ENCODE peak calls at places on chromosomes 12 and 14, in ten cellular contexts. B, P, H, O, T, U, F, G, I and W are unnamed samples.

GRCh38 chr14:57732886-57733285 is 133.0 kb downstream of the SLC35F4 start:
- DNase-seq in B (no peak), P (no peak), H (no peak), O (no peak), T (no peak), U (no peak), F (no peak), G (no peak), I (no peak), W (no peak)

GRCh38 chr12:26318661-26319068 is 123.3 kb downstream of the SSPN start:
- DNase-seq in B (peak), P (peak), H (peak), O (peak), T (no peak), U (peak), F (no peak), G (no peak), I (peak), W (peak)

GRCh38 chr12:31362115-31362758 is 36.3 kb upstream of the SINHCAF start:
- DNase-seq in B (no peak), P (peak), H (no peak), O (no peak), T (no peak), U (no peak), F (no peak), G (no peak), I (peak), W (no peak)

GRCh38 chr14:69319911-69320310 is 60.0 kb downstream of the GALNT16 start:
- DNase-seq in B (no peak), P (no peak), H (no peak), O (no peak), T (no peak), U (no peak), F (no peak), G (no peak), I (no peak), W (no peak)

GRCh38 chr14:53411110-53411509 is 258.0 kb upstream of the DDHD1 start:
- DNase-seq in B (no peak), P (no peak), H (no peak), O (no peak), T (no peak), U (no peak), F (no peak), G (no peak), I (no peak), W (no peak)

GRCh38 chr12:120292411-120292660 is 633 bp upstream of the RNU4-2 start:
- DNase-seq in B (no peak), P (no peak), H (no peak), O (no peak), T (no peak), U (no peak), F (no peak), G (no peak), I (no peak), W (no peak)

GRCh38 chr12:50127546-50127945 is 15.5 kb downstream of the COX14 start:
- DNase-seq in B (no peak), P (no peak), H (no peak), O (no peak), T (no peak), U (no peak), F (no peak), G (no peak), I (no peak), W (no peak)

GRCh38 chr12:26471560-26471959 is 276.2 kb downstream of the SSPN start:
- DNase-seq in B (no peak), P (peak), H (no peak), O (no peak), T (no peak), U (no peak), F (no peak), G (no peak), I (no peak), W (no peak)

GRCh38 chr12:52156757-52157565 is 34.9 kb downstream of the KRT80 start:
- DNase-seq in B (peak), P (peak), H (peak), O (peak), T (peak), U (peak), F (peak), G (peak), I (peak), W (peak)

GRCh38 chr12:109625131-109625559 is 51.6 kb downstream of the MVK start:
- DNase-seq in B (no peak), P (no peak), H (no peak), O (peak), T (no peak), U (peak), F (no peak), G (no peak), I (peak), W (peak)

GRCh38 chr12:53252349-53252916 is 15.7 kb upstream of the ESPL1 start:
- DNase-seq in B (no peak), P (no peak), H (peak), O (peak), T (no peak), U (no peak), F (no peak), G (no peak), I (no peak), W (no peak)

GRCh38 chr12:85626031-85626781 is 210.0 kb downstream of the RASSF9 start:
- DNase-seq in B (no peak), P (no peak), H (no peak), O (peak), T (no peak), U (no peak), F (no peak), G (no peak), I (no peak), W (no peak)

GRCh38 chr12:103688659-103689058 is 101.6 kb downstream of the STAB2 start:
- DNase-seq in B (no peak), P (no peak), H (no peak), O (no peak), T (no peak), U (no peak), F (no peak), G (no peak), I (no peak), W (no peak)

GRCh38 chr14:50943261-50943942 is 881 bp downstream of the PYGL start:
- DNase-seq in B (no peak), P (peak), H (peak), O (peak), T (peak), U (peak), F (no peak), G (peak), I (peak), W (peak)